ENCODE peak calls at places on chromosome 18, in nine cellular contexts. B is skeletal muscle cell; G is prostate gland; N is esophagus muscularis mucosa; D is EL; T is nucleus accumbens; U is NCI-H2081; Q is aorta; O is stimulated activated CD8-positive, alpha-beta memory T cell treated with anti-CD3 and anti-CD28 coated beads, Interleukin-12 subunit alpha, Interleukin-12 subunit beta, amount 100 ng/mL, for 1 hour. Z is an unnamed sample.

GRCh38 chr18:69588301-69588700 is 187.6 kb downstream of the DOK6 start:
- DNase-seq in B (no peak), G (no peak), N (no peak), D (no peak), T (no peak), U (no peak), Q (no peak), O (no peak), Z (no peak)

GRCh38 chr18:78242796-78243195 is 736.8 kb upstream of the SALL3 start:
- DNase-seq in B (no peak), G (no peak), N (no peak), D (no peak), T (no peak), U (no peak), Q (no peak), O (no peak), Z (no peak)

GRCh38 chr18:48230459-48231113 is 178.6 kb downstream of the ZBTB7C start:
- DNase-seq in B (peak; percentile 12), G (peak; percentile 36), N (no peak), D (peak; percentile 62), T (no peak), U (peak; percentile 37), Q (peak; percentile 76), O (no peak), Z (peak; percentile 39)

GRCh38 chr18:22170421-22171262 is 1.3 kb downstream of the GATA6 start:
- DNase-seq in B (no peak), G (peak; percentile 54), N (peak; percentile 92), D (peak; percentile 80), T (no peak), U (no peak), Q (peak; percentile 77), O (no peak), Z (peak; percentile 83)

GRCh38 chr18:9146224-9146623 is 9.6 kb downstream of the ANKRD12 start:
- DNase-seq in B (no peak), G (no peak), N (no peak), D (no peak), T (no peak), U (no peak), Q (no peak), O (no peak), Z (no peak)

GRCh38 chr18:78994977-78995582 is 15.5 kb downstream of the SALL3 start:
- DNase-seq in B (no peak), G (no peak), N (no peak), D (no peak), T (no peak), U (no peak), Q (no peak), O (no peak), Z (no peak)

GRCh38 chr18:6370886-6371635 is 43.6 kb downstream of the L3MBTL4 start:
- DNase-seq in B (no peak), G (no peak), N (no peak), D (no peak), T (no peak), U (peak; percentile 85), Q (no peak), O (no peak), Z (peak; percentile 7)

GRCh38 chr18:2948038-2948437 is 64.9 kb downstream of the LPIN2 start:
- DNase-seq in B (peak; percentile 35), G (peak; percentile 57), N (no peak), D (peak; percentile 13), T (no peak), U (no peak), Q (no peak), O (no peak), Z (peak; percentile 12)